ENCODE peak calls at places on chromosomes 4 and X, in six cellular contexts. H, D, I, T, S and Q are unnamed samples.

GRCh38 chr4:17875402-17876070 is 64.8 kb downstream of the NCAPG start:
- DNase-seq in H (no peak), D (no peak), I (no peak), T (no peak), S (no peak), Q (no peak)

GRCh38 chr4:51858605-51859211 is 15.8 kb downstream of the DCUN1D4 start:
- DNase-seq in H (no peak), D (no peak), I (no peak), T (no peak), S (no peak), Q (no peak)

GRCh38 chr4:22514001-22514400 is 1.9 kb downstream of the ADGRA3 start:
- DNase-seq in H (no peak), D (peak; percentile 67), I (peak; percentile 13), T (no peak), S (no peak), Q (no peak)

GRCh38 chr4:123546661-123547060 is 150.1 kb downstream of the SPRY1 start:
- DNase-seq in H (no peak), D (no peak), I (no peak), T (no peak), S (no peak), Q (no peak)

GRCh38 chrX:1657367-1658082 is 42.7 kb downstream of the ASMT start:
- DNase-seq in H (peak; percentile 7), D (no peak), I (no peak), T (peak; percentile 48), S (no peak), Q (no peak)

GRCh38 chr4:6641164-6641970 is 882 bp downstream of the MRFAP1 start:
- DNase-seq in H (no peak), D (no peak), I (peak; percentile 10), T (no peak), S (peak; percentile 50), Q (peak; percentile 59)

GRCh38 chr4:27861802-27862201 is 1001.2 kb downstream of the STIM2 start:
- DNase-seq in H (no peak), D (no peak), I (peak; percentile 70), T (no peak), S (no peak), Q (no peak)

GRCh38 chr4:117481742-117482141 is 396.4 kb upstream of the TRAM1L1 start:
- DNase-seq in H (no peak), D (peak; percentile 20), I (peak; percentile 9), T (no peak), S (no peak), Q (no peak)

GRCh38 chr4:87026795-87027495 is 92.1 kb downstream of the AFF1 start:
- DNase-seq in H (no peak), D (no peak), I (no peak), T (no peak), S (no peak), Q (no peak)

GRCh38 chr4:182642831-182643230 is 274.4 kb downstream of the DCTD start:
- DNase-seq in H (no peak), D (no peak), I (peak; percentile 56), T (no peak), S (no peak), Q (no peak)

GRCh38 chrX:40006025-40007017 is 91.4 kb downstream of the BCOR start:
- DNase-seq in H (no peak), D (no peak), I (no peak), T (no peak), S (peak; percentile 59), Q (no peak)

GRCh38 chrX:129741880-129742758 is 3.3 kb downstream of the XPNPEP2 start:
- DNase-seq in H (no peak), D (no peak), I (no peak), T (no peak), S (no peak), Q (no peak)

GRCh38 chr4:123133397-123134050 is 211.1 kb upstream of the NUDT6 start:
- DNase-seq in H (no peak), D (no peak), I (no peak), T (no peak), S (no peak), Q (no peak)

GRCh38 chr4:110625593-110626292 is 2.9 kb upstream of the PITX2 start:
- DNase-seq in H (no peak), D (no peak), I (no peak), T (no peak), S (no peak), Q (no peak)

GRCh38 chr4:2497931-2498330 is 29.0 kb downstream of the RNF4 start:
- DNase-seq in H (no peak), D (no peak), I (no peak), T (no peak), S (no peak), Q (no peak)

GRCh38 chrX:104668550-104668949 is 102.6 kb downstream of the IL1RAPL2 start:
- DNase-seq in H (no peak), D (no peak), I (no peak), T (no peak), S (no peak), Q (no peak)

GRCh38 chr4:74855879-74856278 is 61.6 kb upstream of the BTC start:
- DNase-seq in H (no peak), D (no peak), I (no peak), T (no peak), S (no peak), Q (no peak)